ENCODE peak calls at places on chromosomes 7 and 10, in four cellular contexts. G is HepG2; D is CD4-positive, alpha-beta T cell; Z is upper lobe of left lung. C is an unnamed sample.

GRCh38 chr7:143013473-143013872 is 13.5 kb downstream of the OR9A2 start:
- DNase-seq in G (no peak), D (no peak), Z (no peak), C (no peak)

GRCh38 chr10:57925045-57925444 is 342.6 kb downstream of the IPMK start:
- DNase-seq in G (no peak), D (no peak), Z (no peak), C (no peak)

GRCh38 chr10:128375171-128375570 is 248.9 kb upstream of the MKI67 start:
- DNase-seq in G (no peak), D (no peak), Z (no peak), C (no peak)

GRCh38 chr10:103427866-103428265 is 24.3 kb downstream of the CALHM2 start:
- DNase-seq in G (no peak), D (no peak), Z (no peak), C (no peak)

GRCh38 chr10:131666091-131666490 is 234.7 kb upstream of the PPP2R2D start:
- DNase-seq in G (no peak), D (no peak), Z (no peak), C (no peak)

GRCh38 chr10:3452234-3452633 is 279.7 kb upstream of the PITRM1 start:
- DNase-seq in G (no peak), D (no peak), Z (no peak), C (no peak)

GRCh38 chr10:111648046-111648445 is 535.5 kb downstream of the GPAM start:
- DNase-seq in G (no peak), D (no peak), Z (no peak), C (no peak)

GRCh38 chr7:45080265-45080957 is 8.4 kb downstream of the NACAD start:
- DNase-seq in G (no peak), D (no peak), Z (no peak), C (no peak)

GRCh38 chr10:133158756-133159610 is 1.0 kb upstream of the KNDC1 start:
- DNase-seq in G (no peak), D (no peak), Z (peak), C (no peak)

GRCh38 chr7:6637544-6638229 is 569 bp downstream of the ZNF316 start:
- DNase-seq in G (peak), D (peak), Z (peak), C (peak)

GRCh38 chr10:97311106-97311615 is 7.9 kb upstream of the FRAT1 start:
- DNase-seq in G (no peak), D (no peak), Z (no peak), C (no peak)

GRCh38 chr7:69367785-69368184 is 230.5 kb upstream of the AUTS2 start:
- DNase-seq in G (no peak), D (no peak), Z (no peak), C (no peak)

GRCh38 chr10:11264481-11265044 is 246.9 kb downstream of the CELF2 start:
- DNase-seq in G (no peak), D (no peak), Z (no peak), C (no peak)

GRCh38 chr10:131703527-131703926 is 197.3 kb upstream of the PPP2R2D start:
- DNase-seq in G (no peak), D (no peak), Z (no peak), C (no peak)

GRCh38 chr10:122861724-122862161 is 16.1 kb upstream of the CUZD1 start:
- DNase-seq in G (no peak), D (no peak), Z (no peak), C (no peak)

GRCh38 chr7:45036801-45037200 is 36.8 kb downstream of the CCM2 start:
- DNase-seq in G (no peak), D (no peak), Z (no peak), C (no peak)

GRCh38 chr10:4474829-4475228 is 351.2 kb upstream of the AKR1E2 start:
- DNase-seq in G (no peak), D (no peak), Z (no peak), C (no peak)

GRCh38 chr7:116696707-116697106 is 24.7 kb downstream of the MET start:
- DNase-seq in G (no peak), D (no peak), Z (no peak), C (no peak)

GRCh38 chr10:96371356-96371755 is 12.6 kb upstream of the OPALIN start:
- DNase-seq in G (no peak), D (no peak), Z (peak), C (no peak)

GRCh38 chr10:133283931-133284330 is 7.3 kb upstream of the ADAM8 start:
- DNase-seq in G (no peak), D (no peak), Z (peak), C (no peak)

GRCh38 chr7:36604801-36605200 is 119.5 kb downstream of the AOAH start:
- DNase-seq in G (no peak), D (no peak), Z (no peak), C (no peak)

GRCh38 chr10:26573674-26574073 is 123.8 kb upstream of the PDSS1 start:
- DNase-seq in G (no peak), D (no peak), Z (no peak), C (no peak)

DNA sequence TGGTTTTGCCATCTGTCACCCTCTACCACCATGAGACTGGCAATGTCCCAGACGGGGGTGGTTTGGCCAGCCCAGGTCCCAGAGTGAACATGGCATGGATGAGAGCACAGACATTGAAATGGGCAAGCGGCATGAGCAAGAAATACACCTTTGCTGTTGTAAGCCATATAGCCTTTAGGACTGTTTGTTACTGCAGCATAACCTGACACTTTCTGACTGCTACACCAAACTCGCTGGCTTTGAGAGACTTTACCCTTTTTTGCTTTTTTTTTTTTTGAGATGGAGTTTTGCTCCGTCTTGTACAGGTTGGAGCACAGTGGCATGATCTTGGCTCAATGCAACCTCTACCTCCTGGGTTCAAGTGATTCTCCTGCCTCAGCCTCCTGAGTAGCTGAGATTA is 5.2 kb upstream of the MUC3A start:
- DNase-seq in G (no peak), D (no peak), Z (no peak), C (no peak)
- H3K27ac ChIP-seq in G (no peak), D (no peak), Z (no peak), C (no peak)

DNA sequence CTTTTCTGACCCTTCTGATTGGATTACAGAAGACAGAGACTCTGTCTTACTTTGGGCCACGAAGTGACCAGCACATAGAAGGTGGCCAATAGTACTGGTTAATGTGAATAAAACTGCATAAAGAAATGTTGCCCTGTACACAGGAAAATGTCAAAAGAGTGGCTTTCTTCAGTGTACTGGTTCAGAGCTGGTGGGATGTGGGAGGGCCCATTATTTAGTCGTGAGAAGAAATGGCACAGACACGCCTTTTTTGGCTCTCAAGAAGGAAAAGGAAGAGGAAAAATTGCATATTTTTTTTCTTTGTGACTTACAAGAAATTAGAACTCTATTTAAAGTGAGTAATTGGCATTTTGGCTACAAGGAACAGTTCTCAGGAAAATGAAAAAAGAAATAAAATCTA is 129.7 kb downstream of the DGKI start:
- DNase-seq in G (no peak), D (no peak), Z (no peak), C (no peak)
- H3K27ac ChIP-seq in G (no peak), D (no peak), Z (no peak), C (no peak)

GRCh38 chr10:50398383-50398782 is 147.1 kb upstream of the ASAH2 start:
- DNase-seq in G (no peak), D (no peak), Z (no peak), C (no peak)
- H3K27ac ChIP-seq in G (no peak), D (no peak), Z (no peak), C (no peak)

GRCh38 chr10:77836299-77836820 is 90.2 kb downstream of the DLG5 start:
- DNase-seq in G (no peak), D (peak), Z (no peak), C (peak)

GRCh38 chr10:77835669-77836086 is 90.9 kb downstream of the DLG5 start:
- DNase-seq in G (no peak), D (no peak), Z (no peak), C (no peak)

GRCh38 chr10:77833792-77834191 is 92.8 kb downstream of the DLG5 start:
- DNase-seq in G (no peak), D (no peak), Z (no peak), C (no peak)

GRCh38 chr10:77834540-77834939 is 92.0 kb downstream of the DLG5 start:
- DNase-seq in G (no peak), D (no peak), Z (no peak), C (no peak)

GRCh38 chr10:77834943-77835668 is 91.4 kb downstream of the DLG5 start:
- DNase-seq in G (no peak), D (no peak), Z (no peak), C (no peak)
- H3K27ac ChIP-seq in G (no peak), D (no peak), Z (peak), C (peak)

DNA sequence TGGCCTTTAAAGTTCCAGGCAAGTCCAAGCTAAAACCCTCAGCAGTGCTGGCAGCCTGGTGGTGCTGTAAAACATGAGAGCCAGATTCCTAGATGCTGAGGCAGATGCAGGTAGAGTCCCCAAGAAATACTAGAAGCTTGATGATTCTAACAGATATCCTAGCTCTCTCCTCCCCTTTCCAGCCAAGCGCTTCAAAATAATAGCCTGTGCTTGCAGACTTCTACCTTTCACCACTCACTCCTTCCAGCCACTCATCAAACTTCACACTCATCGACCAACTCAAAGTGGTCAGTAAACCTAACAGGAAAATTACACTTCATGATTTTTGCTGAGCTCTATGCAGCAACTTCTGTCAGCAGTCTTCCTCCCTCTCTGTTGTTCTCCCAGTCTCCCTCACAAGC is 50.2 kb downstream of the LMBR1 start:
- DNase-seq in G (no peak), D (no peak), Z (no peak), C (no peak)
- H3K27ac ChIP-seq in G (no peak), D (no peak), Z (no peak), C (peak)

DNA sequence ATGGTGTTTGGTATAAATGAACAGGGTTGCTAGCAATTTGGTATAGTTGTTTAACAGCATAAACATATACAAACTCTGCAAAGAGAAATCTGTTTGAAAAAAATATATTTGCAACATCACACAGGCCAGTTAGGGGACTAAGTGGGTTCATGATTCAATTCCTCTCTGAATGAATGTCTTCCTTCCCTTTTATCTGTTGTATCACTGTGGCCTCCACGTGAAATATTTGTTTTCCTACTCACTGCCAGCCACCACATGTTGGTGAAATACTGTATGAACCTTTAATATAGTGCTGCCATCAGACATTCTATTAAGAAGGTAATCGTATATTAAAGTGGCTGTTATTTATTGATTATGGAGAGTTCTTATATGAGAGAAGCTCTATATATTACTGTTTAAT is 157.0 kb downstream of the ARID5B start:
- DNase-seq in G (no peak), D (no peak), Z (no peak), C (no peak)
- H3K27ac ChIP-seq in G (no peak), D (no peak), Z (peak), C (no peak)